ENCODE peak calls at places on chromosomes 6 and 20, in seven cellular contexts. E is NCI-H2081 treated with DMSO at 0.1 percent for 48 hours; Q is H9; B is tibial artery; K is B cell; P is activated CD4-positive, alpha-beta T cell treated with anti-CD3 and anti-CD28 coated beads, Interleukin-2, amount 50 U/mL, for 1 hour; Z is AG20443. D is an unnamed sample.

GRCh38 chr20:58102252-58102651 is 126.2 kb downstream of the ANKRD60 start:
- DNase-seq in E (no peak), Q (no peak), B (no peak), K (no peak), P (no peak), Z (peak; percentile 90), D (no peak)

GRCh38 chr6:118551673-118552063 is 3.6 kb downstream of the PLN start:
- DNase-seq in E (no peak), Q (no peak), B (no peak), K (no peak), P (no peak), Z (peak; percentile 36), D (no peak)

GRCh38 chr6:126696921-126697693 is 357.2 kb downstream of the CENPW start:
- DNase-seq in E (no peak), Q (no peak), B (no peak), K (no peak), P (no peak), Z (peak; percentile 18), D (no peak)

GRCh38 chr6:166456360-166457156 is 73.8 kb upstream of the MPC1 start:
- DNase-seq in E (peak; percentile 29), Q (no peak), B (no peak), K (peak; percentile 49), P (peak; percentile 20), Z (no peak), D (no peak)

GRCh38 chr6:170344631-170345576 is 38.3 kb downstream of the FAM120B start:
- DNase-seq in E (no peak), Q (no peak), B (no peak), K (no peak), P (no peak), Z (peak; percentile 45), D (no peak)

GRCh38 chr20:764255-764654 is 4.0 kb downstream of the SLC52A3 start:
- DNase-seq in E (no peak), Q (no peak), B (no peak), K (no peak), P (no peak), Z (no peak), D (no peak)

GRCh38 chr6:71460933-71461332 is 172.3 kb downstream of the OGFRL1 start:
- DNase-seq in E (no peak), Q (no peak), B (no peak), K (no peak), P (no peak), Z (peak; percentile 27), D (no peak)

GRCh38 chr20:23627501-23627900 is 10.3 kb downstream of the CST3 start:
- DNase-seq in E (no peak), Q (no peak), B (no peak), K (no peak), P (no peak), Z (no peak), D (no peak)

GRCh38 chr6:35973670-35974222 is 50.7 kb downstream of the SLC26A8 start:
- DNase-seq in E (no peak), Q (no peak), B (no peak), K (no peak), P (no peak), Z (no peak), D (peak; percentile 37)

GRCh38 chr20:49335456-49335855 is 57.6 kb upstream of the ZNFX1 start:
- DNase-seq in E (no peak), Q (no peak), B (no peak), K (no peak), P (no peak), Z (no peak), D (no peak)

GRCh38 chr6:157272866-157273755 is 50.2 kb downstream of the TMEM242 start:
- DNase-seq in E (no peak), Q (peak; percentile 58), B (no peak), K (peak; percentile 63), P (peak; percentile 34), Z (no peak), D (no peak)

GRCh38 chr20:63123326-63123725 is 92.6 kb downstream of the YTHDF1 start:
- DNase-seq in E (no peak), Q (peak; percentile 23), B (peak; percentile 3), K (no peak), P (no peak), Z (no peak), D (no peak)

GRCh38 chr6:16181429-16182359 is 52.8 kb downstream of the MYLIP start:
- DNase-seq in E (no peak), Q (no peak), B (no peak), K (no peak), P (no peak), Z (no peak), D (no peak)

GRCh38 chr6:73180718-73181619 is 44.3 kb downstream of the KHDC1L start:
- DNase-seq in E (peak; percentile 29), Q (no peak), B (no peak), K (peak; percentile 65), P (no peak), Z (peak; percentile 65), D (no peak)

GRCh38 chr6:121436966-121437756 is 1.7 kb downstream of the GJA1 start:
- DNase-seq in E (no peak), Q (no peak), B (peak; percentile 61), K (peak; percentile 5), P (no peak), Z (peak; percentile 59), D (no peak)

GRCh38 chr6:149480502-149481280 is 4.1 kb downstream of the ZC3H12D start:
- DNase-seq in E (no peak), Q (no peak), B (no peak), K (peak; percentile 75), P (peak; percentile 65), Z (no peak), D (no peak)

GRCh38 chr20:62829231-62830230 is 12.7 kb downstream of the COL9A3 start:
- DNase-seq in E (no peak), Q (no peak), B (no peak), K (no peak), P (no peak), Z (no peak), D (no peak)

GRCh38 chr20:38187512-38187911 is 22.4 kb upstream of the TGM2 start:
- DNase-seq in E (no peak), Q (peak; percentile 60), B (peak; percentile 57), K (no peak), P (no peak), Z (peak; percentile 45), D (no peak)

GRCh38 chr6:131029661-131030297 is 33.3 kb downstream of the EPB41L2 start:
- DNase-seq in E (no peak), Q (peak; percentile 46), B (no peak), K (no peak), P (no peak), Z (peak; percentile 56), D (no peak)

GRCh38 chr6:167550936-167551633 is 226.2 kb downstream of the TTLL2 start:
- DNase-seq in E (no peak), Q (no peak), B (peak; percentile 89), K (no peak), P (no peak), Z (no peak), D (no peak)

GRCh38 chr20:53825282-53825681 is 231.6 kb upstream of the ZNF217 start:
- DNase-seq in E (no peak), Q (no peak), B (no peak), K (no peak), P (no peak), Z (no peak), D (no peak)

GRCh38 chr6:163599136-163599535 is 184.6 kb downstream of the QKI start:
- DNase-seq in E (no peak), Q (no peak), B (no peak), K (no peak), P (no peak), Z (no peak), D (no peak)

GRCh38 chr6:7747901-7748504 is 22.1 kb downstream of the BMP6 start:
- DNase-seq in E (no peak), Q (no peak), B (no peak), K (no peak), P (no peak), Z (no peak), D (no peak)

GRCh38 chr6:169627736-169628423 is 73.9 kb downstream of the WDR27 start:
- DNase-seq in E (no peak), Q (no peak), B (no peak), K (no peak), P (no peak), Z (no peak), D (no peak)

GRCh38 chr6:54515013-54515412 is 206.8 kb downstream of the TINAG start:
- DNase-seq in E (peak; percentile 22), Q (no peak), B (no peak), K (no peak), P (no peak), Z (no peak), D (no peak)

GRCh38 chr6:45021652-45022051 is 306.5 kb upstream of the RUNX2 start:
- DNase-seq in E (no peak), Q (no peak), B (no peak), K (no peak), P (no peak), Z (no peak), D (no peak)

GRCh38 chr6:12555267-12555666 is 161.3 kb upstream of the PHACTR1 start:
- DNase-seq in E (no peak), Q (no peak), B (no peak), K (no peak), P (no peak), Z (peak; percentile 81), D (no peak)

GRCh38 chr6:19866199-19866872 is 29.2 kb downstream of the ID4 start:
- DNase-seq in E (no peak), Q (no peak), B (no peak), K (no peak), P (no peak), Z (no peak), D (no peak)

GRCh38 chr20:46089338-46090094 is at the start of gene NCOA5:
- DNase-seq in E (peak; percentile 80), Q (peak; percentile 97), B (peak; percentile 95), K (peak; percentile 96), P (peak; percentile 91), Z (peak; percentile 99), D (peak; percentile 91)

GRCh38 chr20:53923745-53924369 is 146.5 kb downstream of the BCAS1 start:
- DNase-seq in E (no peak), Q (no peak), B (no peak), K (no peak), P (no peak), Z (no peak), D (no peak)

GRCh38 chr20:38599410-38599882 is 2.2 kb upstream of the ARHGAP40 start:
- DNase-seq in E (no peak), Q (no peak), B (no peak), K (no peak), P (no peak), Z (no peak), D (no peak)

GRCh38 chr6:136608991-136609390 is 58.8 kb upstream of the MAP7 start:
- DNase-seq in E (no peak), Q (no peak), B (no peak), K (no peak), P (no peak), Z (peak; percentile 46), D (no peak)

GRCh38 chr6:97150932-97151331 is 132.1 kb downstream of the MMS22L start:
- DNase-seq in E (no peak), Q (no peak), B (no peak), K (no peak), P (no peak), Z (no peak), D (no peak)

GRCh38 chr6:42394881-42395620 is 56.7 kb downstream of the TRERF1 start:
- DNase-seq in E (no peak), Q (no peak), B (no peak), K (peak; percentile 25), P (no peak), Z (no peak), D (no peak)

GRCh38 chr20:20276806-20277530 is 90.9 kb upstream of the INSM1 start:
- DNase-seq in E (no peak), Q (no peak), B (peak; percentile 65), K (no peak), P (no peak), Z (no peak), D (no peak)

GRCh38 chr6:12286381-12287132 is 3.6 kb upstream of the EDN1 start:
- DNase-seq in E (no peak), Q (no peak), B (no peak), K (no peak), P (no peak), Z (peak; percentile 53), D (no peak)

GRCh38 chr20:52533401-52533800 is 341.8 kb upstream of the ZFP64 start:
- DNase-seq in E (no peak), Q (no peak), B (no peak), K (no peak), P (no peak), Z (no peak), D (no peak)